ENCODE peak calls at places on chromosomes 2 and 18, in ten cellular contexts. C is psoas muscle; T is tibial nerve; F is lower lobe of right lung; G is spleen; W is MM.1S; H is neural progenitor cell; R is heart left ventricle; A is CD8-positive, alpha-beta T cell; J is CD4-positive, CD25-positive, alpha-beta regulatory T cell. O is an unnamed sample. For H3K4me1 and H3K27me3, the result is how much of the 10 kb centered on the place peaks cover.

GRCh38 chr18:55444496-55444895 is 143.5 kb downstream of the TCF4 start:
- DNase-seq in H (no peak), A (no peak), J (no peak), G (no peak), F (no peak), T (no peak), C (no peak), R (no peak), W (no peak), O (no peak)

GRCh38 chr2:133810559-133810958 is 242.3 kb upstream of the NCKAP5 start:
- DNase-seq in F (no peak), J (no peak), A (no peak), H (no peak), R (no peak), T (no peak), W (no peak), G (no peak), C (no peak), O (no peak)

GRCh38 chr18:24362757-24363156 is 34.9 kb downstream of the OSBPL1A start:
- DNase-seq in T (no peak), A (no peak), W (no peak), J (no peak), H (no peak), G (no peak), F (no peak), R (no peak), C (no peak), O (no peak)

GRCh38 chr2:84701880-84702279 is 179.0 kb downstream of the TRABD2A start:
- DNase-seq in R (no peak), F (no peak), G (no peak), T (no peak), W (no peak), J (no peak), C (no peak), H (no peak), A (no peak), O (no peak)

GRCh38 chr18:3703732-3704176 is 253.8 kb downstream of the TGIF1 start:
- DNase-seq in C (peak), J (no peak), A (no peak), G (no peak), F (peak), T (peak), W (peak), R (no peak), H (peak), O (peak)

GRCh38 chr2:215397632-215398341 is 38.1 kb downstream of the FN1 start:
- DNase-seq in R (no peak), H (no peak), W (no peak), T (no peak), F (no peak), C (no peak), G (no peak), A (no peak), J (no peak), O (no peak)

GRCh38 chr18:59704146-59704545 is 6.9 kb upstream of the CCBE1 start:
- DNase-seq in R (no peak), G (no peak), C (no peak), J (no peak), A (no peak), H (no peak), T (no peak), W (no peak), F (no peak), O (no peak)

GRCh38 chr2:223056656-223057418 is 4.8 kb downstream of the KCNE4 start:
- DNase-seq in F (no peak), A (no peak), J (no peak), G (no peak), H (no peak), W (no peak), T (no peak), C (no peak), R (no peak), O (no peak)

GRCh38 chr2:69298261-69298660 is 88.8 kb downstream of the GFPT1 start:
- DNase-seq in G (no peak), T (no peak), R (no peak), W (no peak), C (no peak), A (no peak), F (no peak), H (no peak), J (no peak), O (peak)

GRCh38 chr2:99615247-99615771 is 125.5 kb upstream of the REV1 start:
- DNase-seq in C (peak), G (no peak), R (no peak), F (no peak), H (peak), T (no peak), J (no peak), W (no peak), A (no peak), O (no peak)

GRCh38 chr18:7821784-7822183 is 254.7 kb downstream of the PTPRM start:
- DNase-seq in T (no peak), R (no peak), J (no peak), H (no peak), W (no peak), C (no peak), A (no peak), G (no peak), F (no peak), O (no peak)

GRCh38 chr18:23619388-23619873 is 33.1 kb upstream of the NPC1 start:
- DNase-seq in J (no peak), H (peak), C (peak), T (no peak), R (peak), A (no peak), W (no peak), F (peak), G (peak), O (no peak)

GRCh38 chr2:71926860-71927756 is 220.6 kb downstream of the CYP26B1 start:
- DNase-seq in W (no peak), F (no peak), J (no peak), T (no peak), A (no peak), R (no peak), C (no peak), H (no peak), G (peak), O (no peak)

GRCh38 chr2:9390151-9390850 is 33.0 kb downstream of the ITGB1BP1 start:
- DNase-seq in J (no peak), C (no peak), W (no peak), G (peak), H (no peak), F (no peak), R (no peak), A (no peak), T (no peak), O (no peak)

GRCh38 chr2:183490930-183491329 is 366.7 kb downstream of the NUP35 start:
- DNase-seq in R (peak), H (no peak), T (no peak), A (no peak), J (no peak), G (no peak), W (no peak), F (no peak), C (peak), O (no peak)

GRCh38 chr2:94982661-94983060 is 42.8 kb upstream of the MAL start:
- DNase-seq in W (no peak), H (no peak), J (no peak), C (no peak), A (no peak), T (no peak), G (no peak), R (no peak), F (no peak), O (no peak)

GRCh38 chr2:18117592-18117991 is 239.1 kb downstream of the KCNS3 start:
- DNase-seq in R (no peak), F (peak), W (peak), T (no peak), A (no peak), J (no peak), C (peak), G (no peak), H (peak), O (no peak)

GRCh38 chr2:61910603-61911002 is 5.1 kb downstream of the COMMD1 start:
- DNase-seq in T (no peak), A (no peak), R (no peak), C (no peak), F (no peak), G (no peak), J (no peak), W (no peak), H (peak), O (no peak)

GRCh38 chr2:209523778-209524362 is 100.0 kb downstream of the MAP2 start:
- DNase-seq in C (no peak), F (no peak), R (no peak), A (no peak), G (no peak), T (no peak), J (no peak), H (no peak), W (no peak), O (no peak)

GRCh38 chr2:9663008-9663879 is 32.4 kb upstream of the YWHAQ start:
- DNase-seq in R (no peak), T (no peak), G (no peak), W (peak), J (no peak), H (no peak), A (no peak), C (no peak), F (no peak), O (no peak)

GRCh38 chr2:127067620-127068350 is 39.2 kb downstream of the BIN1 start:
- DNase-seq in H (peak), R (no peak), W (peak), G (peak), T (peak), F (peak), A (peak), C (peak), J (peak), O (no peak)

GRCh38 chr2:32617790-32618189 is 10.1 kb upstream of the TTC27 start:
- DNase-seq in J (no peak), R (no peak), H (no peak), A (no peak), W (no peak), F (no peak), G (no peak), T (no peak), C (no peak), O (no peak)

DNA sequence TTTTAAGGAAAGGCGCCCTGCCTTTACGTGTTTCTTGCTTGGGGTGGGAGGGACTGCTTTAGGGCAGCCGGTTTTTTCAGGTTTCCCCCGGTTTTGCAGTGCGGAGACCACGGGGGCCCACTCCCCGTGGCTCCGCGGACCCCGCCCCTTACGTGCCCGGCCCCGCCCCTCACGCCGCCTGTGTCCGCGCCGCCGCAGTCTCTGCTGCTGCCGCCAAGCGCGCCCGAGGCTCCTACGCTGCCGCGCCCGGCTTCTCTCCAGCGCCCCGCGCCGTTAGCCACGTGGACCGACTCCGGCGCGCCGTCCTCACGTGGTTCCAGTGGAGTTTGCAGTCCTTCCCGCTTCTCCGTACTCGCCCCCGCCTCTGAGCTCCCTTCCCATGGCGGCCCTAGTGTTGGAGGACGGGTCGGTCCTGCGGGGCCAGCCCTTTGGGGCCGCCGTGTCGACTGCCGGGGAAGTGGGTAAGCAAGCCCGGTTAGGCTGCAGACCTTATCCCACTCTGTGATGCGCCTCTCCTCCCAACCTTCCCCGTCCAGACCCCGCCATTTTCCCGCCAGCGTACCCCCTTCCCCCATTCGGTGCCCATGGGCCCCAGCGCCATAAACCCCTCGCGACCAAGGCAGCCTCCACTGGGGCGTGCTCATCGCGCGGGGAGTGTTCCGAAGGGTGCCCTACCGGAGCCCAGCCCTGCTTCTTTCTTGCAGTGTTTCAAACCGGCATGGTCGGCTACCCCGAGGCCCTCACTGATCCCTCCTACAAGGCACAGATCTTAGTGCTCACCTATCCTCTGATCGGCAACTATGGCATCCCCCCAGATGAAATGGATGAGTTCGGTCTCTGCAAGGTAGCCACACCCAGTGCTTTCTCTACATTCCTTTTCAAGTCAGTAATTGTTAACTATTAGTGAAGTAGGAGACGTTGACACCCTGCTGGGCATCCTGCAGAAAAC is at the start of gene CAD:
- DNase-seq in A (peak), W (peak), C (peak), G (peak), T (peak), F (peak), H (peak), R (peak), J (peak), O (no peak)
- H3K4me1 ChIP-seq in A (under half), W (under half), C (under half), G (under half), T (under half), F (under half), H (under half), R (under half), J (under half), O (under half)

DNA sequence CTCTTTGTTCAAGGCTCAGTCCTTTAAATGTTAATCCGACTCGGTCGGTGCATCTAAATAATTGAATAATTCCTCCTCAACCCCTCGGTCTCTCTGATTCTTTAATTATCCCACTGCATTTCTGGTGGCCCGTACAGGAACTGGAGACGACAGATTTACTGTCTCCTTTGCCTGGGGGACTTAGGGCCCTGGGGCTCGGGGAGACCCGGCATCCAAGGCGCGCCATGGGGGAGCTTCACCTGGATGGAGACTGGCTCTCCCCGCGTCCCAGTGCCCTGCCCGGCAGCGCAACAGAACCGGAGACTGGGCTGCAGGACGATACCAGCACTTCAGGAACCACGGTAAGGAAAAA is 47.7 kb upstream of the SELENOI start:
- DNase-seq in T (no peak), C (no peak), W (no peak), J (no peak), R (no peak), A (no peak), G (no peak), H (peak), F (no peak), O (no peak)
- H3K27me3 ChIP-seq in T (under half), C (under half), W (under half), J (under half), R (under half), A (under half), G (under half), H (under half), F (under half), O (under half)

GRCh38 chr2:121366040-121366439 is 81.0 kb upstream of the TFCP2L1 start:
- DNase-seq in C (no peak), F (no peak), R (no peak), H (no peak), T (no peak), J (no peak), G (no peak), A (no peak), W (no peak), O (no peak)

GRCh38 chr2:121367246-121367900 is 82.4 kb upstream of the TFCP2L1 start:
- DNase-seq in C (no peak), A (no peak), T (no peak), R (no peak), W (no peak), G (no peak), J (no peak), H (no peak), F (no peak), O (no peak)

GRCh38 chr2:121372082-121372481 is 87.1 kb upstream of the TFCP2L1 start:
- DNase-seq in A (no peak), C (no peak), F (no peak), R (no peak), H (no peak), J (no peak), T (no peak), W (no peak), G (no peak), O (no peak)

GRCh38 chr2:121368155-121368554 is 83.2 kb upstream of the TFCP2L1 start:
- DNase-seq in C (no peak), T (no peak), W (no peak), F (no peak), J (no peak), R (no peak), G (no peak), A (no peak), H (no peak), O (no peak)

DNA sequence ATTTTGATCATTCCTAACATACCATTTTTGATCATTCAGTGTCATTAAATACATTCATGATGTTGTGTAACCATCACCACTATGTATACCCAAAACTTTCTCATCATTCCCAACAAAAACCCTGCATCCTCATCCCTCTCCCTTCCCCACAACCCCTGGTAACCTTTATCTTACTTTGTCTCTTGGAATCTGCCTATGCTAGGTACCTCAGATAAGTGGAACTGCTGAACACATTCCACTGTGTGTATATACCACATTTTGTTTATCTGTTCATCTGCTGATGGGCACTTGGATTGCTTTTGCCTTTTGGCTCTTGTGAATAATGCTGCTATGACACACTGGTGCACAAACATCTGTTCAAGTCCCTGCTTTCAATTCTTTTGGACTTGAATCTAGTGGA is 83.8 kb upstream of the TFCP2L1 start:
- DNase-seq in G (no peak), A (no peak), R (no peak), T (no peak), J (no peak), W (no peak), C (no peak), F (no peak), H (no peak), O (no peak)
- H3K4me3 ChIP-seq in G (no peak), A (no peak), R (no peak), T (no peak), J (no peak), W (no peak), C (no peak), F (no peak), H (no peak), O (no peak)

GRCh38 chr2:227204452-227204851 is 40.0 kb downstream of the COL4A3 start:
- DNase-seq in T (no peak), H (peak), C (no peak), A (no peak), W (no peak), J (no peak), R (no peak), G (no peak), F (no peak), O (no peak)
- H3K4me1 ChIP-seq in T (under half), H (under half), C (under half), A (under half), W (under half), J (under half), R (under half), G (under half), F (under half), O (under half)

GRCh38 chr2:44772670-44773378 is 168.7 kb upstream of the SIX3 start:
- DNase-seq in W (no peak), C (no peak), T (no peak), G (no peak), R (no peak), J (no peak), H (peak), A (no peak), F (no peak), O (no peak)

GRCh38 chr2:44769349-44770005 is 172.0 kb upstream of the SIX3 start:
- DNase-seq in G (no peak), H (no peak), C (no peak), J (no peak), W (no peak), R (no peak), T (no peak), A (no peak), F (no peak), O (no peak)

GRCh38 chr2:44772131-44772530 is 169.4 kb upstream of the SIX3 start:
- DNase-seq in H (peak), C (no peak), J (no peak), A (no peak), T (no peak), W (no peak), R (no peak), G (no peak), F (no peak), O (no peak)

GRCh38 chr2:44770221-44771187 is 171.0 kb upstream of the SIX3 start:
- DNase-seq in W (no peak), C (no peak), A (no peak), G (no peak), H (peak), F (no peak), R (no peak), T (no peak), J (no peak), O (no peak)

DNA sequence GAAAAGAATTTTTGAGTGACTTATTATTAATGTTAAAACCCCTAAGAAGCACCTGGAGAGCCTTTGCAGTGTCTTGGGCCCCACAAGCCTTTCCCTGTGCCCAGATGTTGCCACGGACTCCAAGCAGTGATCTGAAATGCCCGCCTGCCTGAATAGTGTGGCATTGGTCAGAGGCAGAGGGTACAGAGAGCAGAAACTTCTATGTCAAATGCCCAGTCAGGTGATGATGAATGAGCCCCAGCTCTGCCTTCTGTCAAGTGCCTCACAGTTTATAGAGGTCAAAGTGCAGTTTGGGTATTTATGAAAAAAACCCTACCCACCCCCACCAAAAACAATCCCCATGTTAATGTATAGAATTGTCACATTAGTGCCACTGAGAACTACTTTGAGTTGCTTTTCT is 170.0 kb upstream of the SIX3 start:
- DNase-seq in T (no peak), C (no peak), G (no peak), J (no peak), A (no peak), W (no peak), R (no peak), H (no peak), F (no peak), O (no peak)
- H3K27me3 ChIP-seq in T (under half), C (under half), G (under half), J (under half), A (under half), W (under half), R (under half), H (under half), F (under half), O (under half)

GRCh38 chr2:58283931-58284330 is 42.8 kb upstream of the FANCL start:
- DNase-seq in R (no peak), A (no peak), F (no peak), C (no peak), T (no peak), W (no peak), J (no peak), H (no peak), G (no peak), O (no peak)
- H3K4me3 ChIP-seq in R (no peak), A (no peak), F (no peak), C (no peak), T (no peak), W (no peak), J (no peak), H (no peak), G (no peak), O (no peak)

GRCh38 chr2:36370281-36370680 is 14.7 kb downstream of the CRIM1 start:
- DNase-seq in H (no peak), G (no peak), A (no peak), W (no peak), T (no peak), R (no peak), J (no peak), F (no peak), C (no peak), O (no peak)

GRCh38 chr2:36373149-36373880 is 17.7 kb downstream of the CRIM1 start:
- DNase-seq in F (no peak), T (no peak), J (no peak), A (no peak), H (no peak), G (no peak), R (no peak), C (no peak), W (no peak), O (no peak)

GRCh38 chr2:36371963-36372391 is 16.4 kb downstream of the CRIM1 start:
- DNase-seq in T (no peak), H (peak), A (no peak), C (no peak), F (no peak), J (no peak), W (no peak), G (no peak), R (no peak), O (no peak)

GRCh38 chr2:36369711-36370110 is 14.1 kb downstream of the CRIM1 start:
- DNase-seq in A (no peak), J (no peak), F (no peak), W (no peak), H (no peak), C (no peak), G (no peak), T (no peak), R (no peak), O (no peak)

GRCh38 chr2:36371070-36371962 is 15.7 kb downstream of the CRIM1 start:
- DNase-seq in R (no peak), F (no peak), A (no peak), H (no peak), T (no peak), J (no peak), G (no peak), W (no peak), C (no peak), O (no peak)
- H3K4me1 ChIP-seq in R (half or more), F (half or more), A (under half), H (half or more), T (half or more), J (under half), G (under half), W (under half), C (half or more), O (half or more)